ENCODE peak calls at places on chromosomes 12 and 14, in ten cellular contexts. T is fibroblast of the conjunctiva; O is M059J; Z is MCF 10A; Y is Jurkat, Clone E6-1; I is sciatic nerve; L is lung microvascular endothelial cell; G is NCI-H2171; D is GOT3; U is ELR. R is an unnamed sample.

GRCh38 chr12:109290061-109290460 is 19.0 kb downstream of the FOXN4 start:
- DNase-seq in D (no peak), T (no peak), I (no peak), G (no peak), L (no peak), O (no peak), U (no peak), Y (no peak), Z (no peak), R (no peak)

GRCh38 chr12:4539167-4539870 is 629 bp downstream of the RAD51AP1 start:
- DNase-seq in O (peak), T (no peak), D (no peak), I (no peak), Y (no peak), L (no peak), U (peak), Z (peak), G (no peak), R (peak)

GRCh38 chr14:92408186-92408585 is 85.2 kb downstream of the SLC24A4 start:
- DNase-seq in Y (no peak), I (no peak), T (no peak), L (peak), D (no peak), O (peak), G (no peak), Z (peak), U (peak), R (peak)

GRCh38 chr14:99604766-99605298 is 825 bp upstream of the CCDC85C start:
- DNase-seq in Z (peak), I (no peak), L (peak), U (peak), T (no peak), Y (no peak), D (no peak), O (peak), G (no peak), R (peak)

GRCh38 chr12:52305921-52306705 is 14.8 kb upstream of the KRT81 start:
- DNase-seq in L (no peak), T (no peak), D (no peak), Z (peak), U (no peak), I (no peak), G (no peak), O (no peak), Y (no peak), R (no peak)

GRCh38 chr14:100417466-100417865 is 94.3 kb downstream of the SLC25A47 start:
- DNase-seq in D (peak), I (peak), G (peak), O (peak), L (peak), T (peak), Y (no peak), U (peak), Z (peak), R (peak)

GRCh38 chr12:53638057-53638456 is 11.9 kb upstream of the ATF7 start:
- DNase-seq in G (no peak), U (no peak), O (no peak), Y (no peak), I (no peak), T (no peak), Z (no peak), D (no peak), L (no peak), R (no peak)

GRCh38 chr14:55301722-55302121 is 30.5 kb downstream of the FBXO34 start:
- DNase-seq in L (peak), U (peak), D (no peak), O (peak), T (peak), G (no peak), I (no peak), Y (no peak), Z (peak), R (peak)

GRCh38 chr12:69052613-69053408 is 119.8 kb upstream of the CPM start:
- DNase-seq in O (peak), T (peak), Z (peak), D (peak), Y (no peak), U (peak), L (peak), I (no peak), G (no peak), R (peak)

GRCh38 chr12:93736640-93737178 is 59.5 kb downstream of the CRADD start:
- DNase-seq in O (no peak), G (no peak), Y (no peak), Z (no peak), T (no peak), D (no peak), I (no peak), L (no peak), U (no peak), R (no peak)

GRCh38 chr12:28415755-28416154 is 225.5 kb downstream of the CCDC91 start:
- DNase-seq in L (peak), G (no peak), D (no peak), Z (peak), O (peak), I (no peak), U (peak), Y (no peak), T (peak), R (peak)

GRCh38 chr12:46661161-46661845 is 164.5 kb downstream of the SLC38A4 start:
- DNase-seq in Z (peak), T (peak), U (peak), Y (peak), D (no peak), G (no peak), I (no peak), O (peak), L (peak), R (peak)

GRCh38 chr14:24135584-24135833 is 485 bp upstream of the PSME1 start:
- DNase-seq in D (no peak), O (no peak), I (no peak), Z (no peak), L (no peak), G (no peak), U (no peak), T (no peak), Y (no peak), R (no peak)

GRCh38 chr12:111448831-111449790 is 43.4 kb downstream of the SH2B3 start:
- DNase-seq in G (no peak), I (no peak), D (no peak), L (no peak), T (no peak), O (no peak), U (no peak), Y (no peak), Z (no peak), R (no peak)

GRCh38 chr14:79443602-79444001 is 767.7 kb downstream of the DIO2 start:
- DNase-seq in I (no peak), G (no peak), Y (no peak), Z (no peak), D (no peak), U (no peak), T (no peak), O (no peak), L (no peak), R (peak)

GRCh38 chr14:99234982-99235491 is 37.0 kb downstream of the BCL11B start:
- DNase-seq in Y (no peak), D (no peak), G (no peak), Z (no peak), L (no peak), O (no peak), T (no peak), I (no peak), U (no peak), R (no peak)

GRCh38 chr14:52014601-52015267 is 25.4 kb downstream of the RTRAF start:
- DNase-seq in O (no peak), L (no peak), G (no peak), U (no peak), Z (no peak), Y (no peak), D (no peak), I (no peak), T (no peak), R (no peak)

GRCh38 chr14:61140271-61140670 is 140.9 kb downstream of the TMEM30B start:
- DNase-seq in Z (no peak), D (no peak), L (no peak), U (no peak), I (no peak), O (peak), G (no peak), T (no peak), Y (no peak), R (peak)

GRCh38 chr14:105502446-105503295 is 11.6 kb downstream of the TEDC1 start:
- DNase-seq in Y (no peak), Z (no peak), I (no peak), D (no peak), T (no peak), L (no peak), O (no peak), G (no peak), U (no peak), R (no peak)

GRCh38 chr12:46751173-46751572 is 74.6 kb downstream of the SLC38A4 start:
- DNase-seq in I (no peak), O (no peak), L (no peak), Y (no peak), Z (no peak), U (no peak), T (no peak), G (no peak), D (no peak), R (no peak)

GRCh38 chr14:63853831-63854293 is 1.1 kb downstream of the SYNE2 start:
- DNase-seq in Z (peak), G (peak), L (peak), D (no peak), O (peak), Y (peak), T (no peak), U (peak), I (peak), R (peak)

GRCh38 chr14:52801014-52801708 is 9.8 kb upstream of the GNPNAT1 start:
- DNase-seq in T (peak), O (peak), D (no peak), L (peak), I (no peak), U (peak), Y (peak), G (no peak), Z (peak), R (peak)

GRCh38 chr14:104953896-104954656 is 24.1 kb downstream of the AHNAK2 start:
- DNase-seq in T (no peak), L (no peak), O (no peak), U (no peak), Y (no peak), G (no peak), Z (no peak), I (no peak), D (no peak), R (no peak)

GRCh38 chr12:30440826-30441602 is 254.7 kb downstream of the IPO8 start:
- DNase-seq in Z (peak), O (peak), L (peak), D (no peak), I (no peak), G (no peak), U (peak), Y (peak), T (no peak), R (peak)

GRCh38 chr14:52706286-52706685 is 714 bp upstream of the PSMC6 start:
- DNase-seq in O (peak), Z (peak), T (peak), I (no peak), D (no peak), U (peak), G (no peak), Y (peak), L (peak), R (no peak)

GRCh38 chr14:89600950-89601826 is 184.2 kb upstream of the FOXN3 start:
- DNase-seq in G (no peak), O (peak), Z (no peak), Y (no peak), I (no peak), L (peak), U (peak), T (no peak), D (no peak), R (no peak)

GRCh38 chr12:65705380-65705876 is 118.9 kb upstream of the HMGA2 start:
- DNase-seq in Z (no peak), L (no peak), U (peak), Y (no peak), I (no peak), O (no peak), D (no peak), T (no peak), G (no peak), R (no peak)

GRCh38 chr12:96719671-96720362 is 187.2 kb upstream of the NEDD1 start:
- DNase-seq in Z (peak), L (peak), D (no peak), O (peak), G (no peak), I (no peak), T (no peak), Y (peak), U (peak), R (no peak)

GRCh38 chr14:68548194-68549056 is 244.4 kb downstream of the ZFP36L1 start:
- DNase-seq in I (peak), G (no peak), O (peak), U (peak), Z (peak), T (peak), L (peak), Y (no peak), D (peak), R (peak)

GRCh38 chr14:77296155-77296554 is 24.5 kb downstream of the POMT2 start:
- DNase-seq in G (no peak), I (no peak), U (no peak), O (no peak), L (no peak), D (no peak), Z (no peak), Y (no peak), T (no peak), R (no peak)

GRCh38 chr14:58864751-58865519 is 227.2 kb downstream of the DACT1 start:
- DNase-seq in D (no peak), Y (no peak), T (peak), L (no peak), G (peak), O (peak), I (no peak), U (no peak), Z (peak), R (peak)

GRCh38 chr12:71838661-71839060 is 898 bp upstream of the TBC1D15 start:
- DNase-seq in G (no peak), U (no peak), L (no peak), Y (no peak), O (no peak), D (no peak), Z (no peak), I (no peak), T (no peak), R (no peak)

GRCh38 chr12:26361964-26362363 is 166.6 kb downstream of the SSPN start:
- DNase-seq in Z (no peak), T (no peak), D (no peak), U (no peak), O (no peak), I (no peak), Y (no peak), L (no peak), G (no peak), R (no peak)

GRCh38 chr14:73324536-73324932 is 87.2 kb downstream of the PAPLN start:
- DNase-seq in O (no peak), T (no peak), I (no peak), Y (no peak), G (no peak), Z (no peak), L (no peak), U (no peak), D (no peak), R (no peak)

GRCh38 chr14:89227490-89227834 is 189.6 kb downstream of the FOXN3 start:
- DNase-seq in U (no peak), Y (no peak), T (no peak), Z (no peak), O (peak), G (no peak), L (no peak), D (no peak), I (no peak), R (no peak)

R was measured in HCEC 1CT.